ENCODE peak calls at places on chromosomes 3 and 15, in six cellular contexts. One of them, this sample, is unnamed.

GRCh38 chr3:64039972-64040733 is 16.9 kb upstream of the PSMD6 start:
- DNase-seq in right lobe of liver: no peak
- DNase-seq in tibial artery: no peak
- DNase-seq in H1: no peak
- DNase-seq in cardiac fibroblast: no peak
- DNase-seq in Peyer's patch: no peak
- DNase-seq in this sample: no peak

GRCh38 chr3:150300376-150300775 is 107.7 kb upstream of the TSC22D2 start:
- DNase-seq in Peyer's patch: no peak
- DNase-seq in cardiac fibroblast: peak; percentile 65
- DNase-seq in tibial artery: no peak
- DNase-seq in right lobe of liver: no peak
- DNase-seq in H1: no peak
- DNase-seq in this sample: no peak

GRCh38 chr3:150495563-150496168 is 50.6 kb downstream of the SERP1 start:
- DNase-seq in H1: no peak
- DNase-seq in right lobe of liver: no peak
- DNase-seq in tibial artery: no peak
- DNase-seq in Peyer's patch: no peak
- DNase-seq in cardiac fibroblast: peak; percentile 75
- DNase-seq in this sample: peak; percentile 61

GRCh38 chr3:55654123-55654787 is 167.1 kb upstream of the WNT5A start:
- DNase-seq in Peyer's patch: no peak
- DNase-seq in tibial artery: no peak
- DNase-seq in H1: no peak
- DNase-seq in right lobe of liver: no peak
- DNase-seq in cardiac fibroblast: no peak
- DNase-seq in this sample: no peak

GRCh38 chr3:39879581-39879980 is 70.2 kb downstream of the MYRIP start:
- DNase-seq in right lobe of liver: no peak
- DNase-seq in cardiac fibroblast: no peak
- DNase-seq in tibial artery: no peak
- DNase-seq in Peyer's patch: no peak
- DNase-seq in H1: no peak
- DNase-seq in this sample: no peak

GRCh38 chr3:133547432-133548041 is 25.9 kb upstream of the CDV3 start:
- DNase-seq in Peyer's patch: no peak
- DNase-seq in right lobe of liver: peak; percentile 86
- DNase-seq in H1: peak; percentile 1
- DNase-seq in tibial artery: no peak
- DNase-seq in cardiac fibroblast: peak; percentile 74
- DNase-seq in this sample: no peak

GRCh38 chr3:39208463-39209055 is 16.2 kb upstream of the XIRP1 start:
- DNase-seq in tibial artery: peak; percentile 53
- DNase-seq in Peyer's patch: peak; percentile 55
- DNase-seq in right lobe of liver: peak; percentile 63
- DNase-seq in cardiac fibroblast: peak; percentile 67
- DNase-seq in H1: no peak
- DNase-seq in this sample: peak; percentile 25

GRCh38 chr3:121073011-121073410 is 165.0 kb downstream of the STXBP5L start:
- DNase-seq in cardiac fibroblast: no peak
- DNase-seq in right lobe of liver: no peak
- DNase-seq in tibial artery: no peak
- DNase-seq in H1: no peak
- DNase-seq in Peyer's patch: no peak
- DNase-seq in this sample: no peak

GRCh38 chr15:76932090-76932966 is 779 bp downstream of the RCN2 start:
- DNase-seq in H1: no peak
- DNase-seq in cardiac fibroblast: peak; percentile 13
- DNase-seq in right lobe of liver: no peak
- DNase-seq in tibial artery: no peak
- DNase-seq in Peyer's patch: no peak
- DNase-seq in this sample: no peak

GRCh38 chr15:27694506-27695077 is 404.5 kb downstream of the OCA2 start:
- DNase-seq in tibial artery: no peak
- DNase-seq in cardiac fibroblast: no peak
- DNase-seq in H1: no peak
- DNase-seq in Peyer's patch: no peak
- DNase-seq in right lobe of liver: no peak
- DNase-seq in this sample: no peak

GRCh38 chr3:126968995-126969385 is 13.9 kb upstream of the PLXNA1 start:
- DNase-seq in tibial artery: no peak
- DNase-seq in right lobe of liver: no peak
- DNase-seq in H1: no peak
- DNase-seq in Peyer's patch: no peak
- DNase-seq in cardiac fibroblast: no peak
- DNase-seq in this sample: no peak

GRCh38 chr15:52733078-52733477 is 53.9 kb upstream of the ATOSA start:
- DNase-seq in Peyer's patch: no peak
- DNase-seq in tibial artery: no peak
- DNase-seq in right lobe of liver: peak; percentile 56
- DNase-seq in cardiac fibroblast: peak; percentile 54
- DNase-seq in H1: no peak
- DNase-seq in this sample: no peak

GRCh38 chr15:62549345-62549970 is 384.4 kb upstream of the C2CD4B start:
- DNase-seq in Peyer's patch: no peak
- DNase-seq in H1: no peak
- DNase-seq in right lobe of liver: no peak
- DNase-seq in cardiac fibroblast: peak; percentile 59
- DNase-seq in tibial artery: no peak
- DNase-seq in this sample: peak; percentile 20

GRCh38 chr15:68187559-68187958 is 17.6 kb downstream of the CALML4 start:
- DNase-seq in H1: no peak
- DNase-seq in right lobe of liver: peak; percentile 81
- DNase-seq in cardiac fibroblast: peak; percentile 85
- DNase-seq in Peyer's patch: no peak
- DNase-seq in tibial artery: no peak
- DNase-seq in this sample: no peak

GRCh38 chr15:91894606-91895005 is 41.1 kb downstream of the SLCO3A1 start:
- DNase-seq in right lobe of liver: no peak
- DNase-seq in tibial artery: no peak
- DNase-seq in H1: no peak
- DNase-seq in Peyer's patch: no peak
- DNase-seq in cardiac fibroblast: no peak
- DNase-seq in this sample: no peak

GRCh38 chr15:64527263-64527984 is 67.0 kb downstream of the ZNF609 start:
- DNase-seq in H1: no peak
- DNase-seq in cardiac fibroblast: peak; percentile 77
- DNase-seq in right lobe of liver: no peak
- DNase-seq in tibial artery: no peak
- DNase-seq in Peyer's patch: no peak
- DNase-seq in this sample: no peak

GRCh38 chr3:52846427-52846983 is 11.7 kb upstream of the MUSTN1 start:
- DNase-seq in cardiac fibroblast: no peak
- DNase-seq in right lobe of liver: peak; percentile 47
- DNase-seq in Peyer's patch: no peak
- DNase-seq in tibial artery: peak; percentile 26
- DNase-seq in H1: no peak
- DNase-seq in this sample: no peak

GRCh38 chr3:197019535-197019934 is 10.1 kb downstream of the MELTF start:
- DNase-seq in Peyer's patch: no peak
- DNase-seq in tibial artery: no peak
- DNase-seq in right lobe of liver: peak; percentile 17
- DNase-seq in H1: no peak
- DNase-seq in cardiac fibroblast: no peak
- DNase-seq in this sample: no peak

GRCh38 chr3:184335661-184336483 is 1.5 kb upstream of the FAM131A start:
- DNase-seq in Peyer's patch: peak; percentile 86
- DNase-seq in cardiac fibroblast: peak; percentile 80
- DNase-seq in H1: peak; percentile 64
- DNase-seq in tibial artery: peak; percentile 79
- DNase-seq in right lobe of liver: peak; percentile 92
- DNase-seq in this sample: no peak

GRCh38 chr3:197000211-197000610 is 29.4 kb downstream of the MELTF start:
- DNase-seq in Peyer's patch: no peak
- DNase-seq in right lobe of liver: no peak
- DNase-seq in cardiac fibroblast: peak; percentile 40
- DNase-seq in tibial artery: no peak
- DNase-seq in H1: no peak
- DNase-seq in this sample: no peak

GRCh38 chr3:41522620-41523019 is 323.3 kb downstream of the CTNNB1 start:
- DNase-seq in cardiac fibroblast: no peak
- DNase-seq in H1: no peak
- DNase-seq in right lobe of liver: no peak
- DNase-seq in tibial artery: no peak
- DNase-seq in Peyer's patch: no peak
- DNase-seq in this sample: no peak

GRCh38 chr3:102481050-102481449 is 46.2 kb downstream of the ZPLD1 start:
- DNase-seq in H1: no peak
- DNase-seq in cardiac fibroblast: no peak
- DNase-seq in tibial artery: no peak
- DNase-seq in right lobe of liver: no peak
- DNase-seq in Peyer's patch: no peak
- DNase-seq in this sample: no peak

GRCh38 chr3:126110431-126111125 is 26.7 kb upstream of the SLC41A3 start:
- DNase-seq in tibial artery: no peak
- DNase-seq in Peyer's patch: no peak
- DNase-seq in H1: no peak
- DNase-seq in cardiac fibroblast: no peak
- DNase-seq in right lobe of liver: no peak
- DNase-seq in this sample: no peak

GRCh38 chr3:54040476-54040875 is 81.9 kb upstream of the CACNA2D3 start:
- DNase-seq in cardiac fibroblast: no peak
- DNase-seq in Peyer's patch: no peak
- DNase-seq in H1: no peak
- DNase-seq in tibial artery: no peak
- DNase-seq in right lobe of liver: no peak
- DNase-seq in this sample: no peak

GRCh38 chr3:61912158-61912557 is 350.8 kb downstream of the PTPRG start:
- DNase-seq in Peyer's patch: no peak
- DNase-seq in cardiac fibroblast: no peak
- DNase-seq in H1: no peak
- DNase-seq in right lobe of liver: no peak
- DNase-seq in tibial artery: no peak
- DNase-seq in this sample: no peak

GRCh38 chr3:192372001-192372400 is 355.3 kb downstream of the FGF12 start:
- DNase-seq in cardiac fibroblast: no peak
- DNase-seq in Peyer's patch: no peak
- DNase-seq in tibial artery: no peak
- DNase-seq in right lobe of liver: no peak
- DNase-seq in H1: no peak
- DNase-seq in this sample: no peak

GRCh38 chr15:80436511-80437307 is 32.5 kb downstream of the ARNT2 start:
- DNase-seq in cardiac fibroblast: peak; percentile 41
- DNase-seq in tibial artery: no peak
- DNase-seq in Peyer's patch: peak; percentile 6
- DNase-seq in H1: no peak
- DNase-seq in right lobe of liver: no peak
- DNase-seq in this sample: peak; percentile 42

GRCh38 chr3:59935025-59935424 is 885.2 kb upstream of the CFAP20DC start:
- DNase-seq in H1: no peak
- DNase-seq in Peyer's patch: no peak
- DNase-seq in tibial artery: no peak
- DNase-seq in cardiac fibroblast: no peak
- DNase-seq in right lobe of liver: no peak
- DNase-seq in this sample: no peak

GRCh38 chr3:8512234-8512633 is 10.6 kb downstream of the LMCD1 start:
- DNase-seq in right lobe of liver: no peak
- DNase-seq in tibial artery: no peak
- DNase-seq in Peyer's patch: no peak
- DNase-seq in H1: no peak
- DNase-seq in cardiac fibroblast: no peak
- DNase-seq in this sample: no peak

DNA sequence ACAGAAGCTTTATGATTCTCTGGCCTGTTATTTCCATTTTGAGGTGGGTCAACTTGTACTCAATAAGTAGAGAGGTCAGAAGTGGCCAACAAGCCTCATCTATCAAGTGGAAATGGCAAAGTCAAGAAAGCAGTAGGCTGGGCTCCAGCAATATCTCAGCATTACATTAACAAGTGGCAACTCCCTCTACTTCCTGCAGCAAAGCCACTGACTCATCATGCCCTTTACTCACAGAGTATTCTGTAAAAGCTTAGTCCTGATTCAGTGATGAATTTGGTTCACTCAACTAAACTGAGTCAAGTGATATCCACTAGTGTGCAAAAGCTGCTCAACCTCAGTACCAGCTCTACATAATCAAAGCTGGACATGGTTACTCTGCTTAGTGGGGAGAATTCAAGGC is 954.6 kb downstream of the EPHA3 start:
- DNase-seq in tibial artery: no peak
- DNase-seq in cardiac fibroblast: peak; percentile 77
- DNase-seq in H1: no peak
- DNase-seq in Peyer's patch: no peak
- DNase-seq in right lobe of liver: no peak
- DNase-seq in this sample: no peak
- H3K4me3 ChIP-seq in tibial artery: no peak overlapping the region
- H3K4me3 ChIP-seq in cardiac fibroblast: no peak overlapping the region
- H3K4me3 ChIP-seq in H1: no peak overlapping the region
- H3K4me3 ChIP-seq in Peyer's patch: no peak overlapping the region
- H3K4me3 ChIP-seq in right lobe of liver: no peak overlapping the region
- H3K4me3 ChIP-seq in this sample: no peak overlapping the region

GRCh38 chr3:188157407-188157806 is 3.5 kb downstream of the LPP start:
- DNase-seq in tibial artery: no peak
- DNase-seq in H1: no peak
- DNase-seq in cardiac fibroblast: no peak
- DNase-seq in Peyer's patch: no peak
- DNase-seq in right lobe of liver: no peak
- DNase-seq in this sample: no peak

GRCh38 chr3:188160751-188161150 is 6.8 kb downstream of the LPP start:
- DNase-seq in right lobe of liver: no peak
- DNase-seq in H1: no peak
- DNase-seq in Peyer's patch: no peak
- DNase-seq in tibial artery: no peak
- DNase-seq in cardiac fibroblast: no peak
- DNase-seq in this sample: no peak

GRCh38 chr3:188156051-188156450 is 2.1 kb downstream of the LPP start:
- DNase-seq in H1: no peak
- DNase-seq in Peyer's patch: no peak
- DNase-seq in tibial artery: no peak
- DNase-seq in cardiac fibroblast: no peak
- DNase-seq in right lobe of liver: no peak
- DNase-seq in this sample: no peak

GRCh38 chr3:188157971-188158370 is 4.0 kb downstream of the LPP start:
- DNase-seq in Peyer's patch: no peak
- DNase-seq in right lobe of liver: peak; percentile 87
- DNase-seq in cardiac fibroblast: no peak
- DNase-seq in tibial artery: no peak
- DNase-seq in H1: no peak
- DNase-seq in this sample: no peak

GRCh38 chr3:188158731-188159355 is 4.9 kb downstream of the LPP start:
- DNase-seq in right lobe of liver: no peak
- DNase-seq in Peyer's patch: no peak
- DNase-seq in cardiac fibroblast: no peak
- DNase-seq in H1: no peak
- DNase-seq in tibial artery: no peak
- DNase-seq in this sample: no peak
- H3K4me3 ChIP-seq in right lobe of liver: no peak overlapping the region
- H3K4me3 ChIP-seq in Peyer's patch: no peak overlapping the region
- H3K4me3 ChIP-seq in cardiac fibroblast: no peak overlapping the region
- H3K4me3 ChIP-seq in H1: no peak overlapping the region
- H3K4me3 ChIP-seq in tibial artery: peak overlapping the region; percentile 2
- H3K4me3 ChIP-seq in this sample: no peak overlapping the region

GRCh38 chr3:147369671-147370123 is 36.6 kb downstream of the ZIC4 start:
- DNase-seq in cardiac fibroblast: no peak
- DNase-seq in H1: no peak
- DNase-seq in right lobe of liver: no peak
- DNase-seq in tibial artery: no peak
- DNase-seq in Peyer's patch: no peak
- DNase-seq in this sample: no peak
- H3K4me3 ChIP-seq in cardiac fibroblast: no peak overlapping the region
- H3K4me3 ChIP-seq in H1: peak overlapping the region; percentile 22
- H3K4me3 ChIP-seq in right lobe of liver: no peak overlapping the region
- H3K4me3 ChIP-seq in tibial artery: no peak overlapping the region
- H3K4me3 ChIP-seq in Peyer's patch: no peak overlapping the region
- H3K4me3 ChIP-seq in this sample: no peak overlapping the region

GRCh38 chr3:177137774-177138705 is 59.2 kb downstream of the TBL1XR1 start:
- DNase-seq in cardiac fibroblast: no peak
- DNase-seq in right lobe of liver: no peak
- DNase-seq in tibial artery: no peak
- DNase-seq in Peyer's patch: no peak
- DNase-seq in H1: no peak
- DNase-seq in this sample: no peak
- H3K4me3 ChIP-seq in cardiac fibroblast: no peak overlapping the region
- H3K4me3 ChIP-seq in right lobe of liver: no peak overlapping the region
- H3K4me3 ChIP-seq in tibial artery: no peak overlapping the region
- H3K4me3 ChIP-seq in Peyer's patch: no peak overlapping the region
- H3K4me3 ChIP-seq in H1: no peak overlapping the region
- H3K4me3 ChIP-seq in this sample: no peak overlapping the region